ENCODE peak calls at places on chromosomes 5 and 9, in four cellular contexts. One of them, this sample, is unnamed.

GRCh38 chr9:79639354-79639753 is 67.6 kb downstream of the TLE4 start:
- DNase-seq in GM04504: no peak
- DNase-seq in WERI-Rb-1: no peak
- DNase-seq in HEK293T: no peak
- DNase-seq in this sample: no peak

GRCh38 chr5:1668141-1668721 is 131.4 kb downstream of the MRPL36 start:
- DNase-seq in GM04504: no peak
- DNase-seq in WERI-Rb-1: peak; percentile 64
- DNase-seq in HEK293T: peak; percentile 44
- DNase-seq in this sample: peak; percentile 37

GRCh38 chr5:9499498-9499876 is 46.4 kb downstream of the SEMA5A start:
- DNase-seq in GM04504: no peak
- DNase-seq in WERI-Rb-1: no peak
- DNase-seq in HEK293T: no peak
- DNase-seq in this sample: no peak

GRCh38 chr5:68953885-68954617 is 139.8 kb upstream of the SLC30A5 start:
- DNase-seq in GM04504: peak; percentile 28
- DNase-seq in WERI-Rb-1: no peak
- DNase-seq in HEK293T: no peak
- DNase-seq in this sample: no peak

GRCh38 chr5:124057161-124057814 is 545.3 kb downstream of the CSNK1G3 start:
- DNase-seq in GM04504: no peak
- DNase-seq in WERI-Rb-1: peak; percentile 14
- DNase-seq in HEK293T: peak; percentile 16
- DNase-seq in this sample: no peak

GRCh38 chr5:172078726-172079345 is 72.4 kb upstream of the FBXW11 start:
- DNase-seq in GM04504: no peak
- DNase-seq in WERI-Rb-1: no peak
- DNase-seq in HEK293T: no peak
- DNase-seq in this sample: no peak

GRCh38 chr5:141713616-141714309 is 31.7 kb upstream of the ARAP3 start:
- DNase-seq in GM04504: no peak
- DNase-seq in WERI-Rb-1: no peak
- DNase-seq in HEK293T: no peak
- DNase-seq in this sample: no peak

GRCh38 chr5:132459031-132459982 is 31.3 kb downstream of the IRF1 start:
- DNase-seq in GM04504: no peak
- DNase-seq in WERI-Rb-1: no peak
- DNase-seq in HEK293T: no peak
- DNase-seq in this sample: peak; percentile 60

GRCh38 chr5:18281947-18282557 is 647.8 kb downstream of the TAF11L14 start:
- DNase-seq in GM04504: peak; percentile 20
- DNase-seq in WERI-Rb-1: no peak
- DNase-seq in HEK293T: peak; percentile 32
- DNase-seq in this sample: no peak

GRCh38 chr5:66639036-66639435 is 42.8 kb downstream of the MAST4 start:
- DNase-seq in GM04504: no peak
- DNase-seq in WERI-Rb-1: no peak
- DNase-seq in HEK293T: no peak
- DNase-seq in this sample: no peak